ENCODE peak calls at places on chromosomes 16 and 17, in seven cellular contexts. One of them, this sample, is unnamed.

GRCh38 chr17:35879748-35880654 is at the start of gene CCL5:
- DNase-seq in OCI-LY7: peak
- DNase-seq in left colon: no peak
- DNase-seq in NCI-H1417: no peak
- DNase-seq in BE2C: no peak
- DNase-seq in NCI-H1105 treated with DMSO at 0.1 percent for 48 hours: no peak
- DNase-seq in HT1080: peak
- DNase-seq in this sample: no peak

GRCh38 chr17:50432125-50432762 is 6.2 kb downstream of the ACSF2 start:
- DNase-seq in OCI-LY7: no peak
- DNase-seq in left colon: no peak
- DNase-seq in NCI-H1417: no peak
- DNase-seq in BE2C: no peak
- DNase-seq in NCI-H1105 treated with DMSO at 0.1 percent for 48 hours: no peak
- DNase-seq in HT1080: no peak
- DNase-seq in this sample: no peak

GRCh38 chr17:8785547-8786412 is 13.4 kb downstream of the MFSD6L start:
- DNase-seq in OCI-LY7: peak
- DNase-seq in left colon: no peak
- DNase-seq in NCI-H1417: peak
- DNase-seq in BE2C: peak
- DNase-seq in NCI-H1105 treated with DMSO at 0.1 percent for 48 hours: peak
- DNase-seq in HT1080: peak
- DNase-seq in this sample: peak

GRCh38 chr16:82855471-82855870 is 228.7 kb downstream of the CDH13 start:
- DNase-seq in OCI-LY7: no peak
- DNase-seq in left colon: no peak
- DNase-seq in NCI-H1417: no peak
- DNase-seq in BE2C: no peak
- DNase-seq in NCI-H1105 treated with DMSO at 0.1 percent for 48 hours: no peak
- DNase-seq in HT1080: no peak
- DNase-seq in this sample: no peak

GRCh38 chr16:57606847-57607501 is 21.5 kb upstream of the ADGRG1 start:
- DNase-seq in OCI-LY7: no peak
- DNase-seq in left colon: no peak
- DNase-seq in NCI-H1417: no peak
- DNase-seq in BE2C: peak
- DNase-seq in NCI-H1105 treated with DMSO at 0.1 percent for 48 hours: no peak
- DNase-seq in HT1080: no peak
- DNase-seq in this sample: peak

GRCh38 chr17:78358538-78359215 is 1.2 kb downstream of the SOCS3 start:
- DNase-seq in OCI-LY7: no peak
- DNase-seq in left colon: no peak
- DNase-seq in NCI-H1417: peak
- DNase-seq in BE2C: no peak
- DNase-seq in NCI-H1105 treated with DMSO at 0.1 percent for 48 hours: no peak
- DNase-seq in HT1080: no peak
- DNase-seq in this sample: peak

GRCh38 chr16:20799599-20799998 is 6.7 kb downstream of the ERI2 start:
- DNase-seq in OCI-LY7: peak
- DNase-seq in left colon: no peak
- DNase-seq in NCI-H1417: peak
- DNase-seq in BE2C: no peak
- DNase-seq in NCI-H1105 treated with DMSO at 0.1 percent for 48 hours: no peak
- DNase-seq in HT1080: no peak
- DNase-seq in this sample: no peak

GRCh38 chr17:80862978-80863377 is 128.7 kb upstream of the CHMP6 start:
- DNase-seq in OCI-LY7: no peak
- DNase-seq in left colon: no peak
- DNase-seq in NCI-H1417: no peak
- DNase-seq in BE2C: no peak
- DNase-seq in NCI-H1105 treated with DMSO at 0.1 percent for 48 hours: no peak
- DNase-seq in HT1080: no peak
- DNase-seq in this sample: no peak

GRCh38 chr17:8029121-8029520 is 9.7 kb upstream of the ALOX15B start:
- DNase-seq in OCI-LY7: no peak
- DNase-seq in left colon: no peak
- DNase-seq in NCI-H1417: no peak
- DNase-seq in BE2C: no peak
- DNase-seq in NCI-H1105 treated with DMSO at 0.1 percent for 48 hours: no peak
- DNase-seq in HT1080: no peak
- DNase-seq in this sample: no peak

GRCh38 chr17:9021158-9021984 is at the start of gene NTN1:
- DNase-seq in OCI-LY7: peak
- DNase-seq in left colon: no peak
- DNase-seq in NCI-H1417: no peak
- DNase-seq in BE2C: peak
- DNase-seq in NCI-H1105 treated with DMSO at 0.1 percent for 48 hours: peak
- DNase-seq in HT1080: no peak
- DNase-seq in this sample: peak

GRCh38 chr17:44901323-44901965 is 2.2 kb upstream of the EFTUD2 start:
- DNase-seq in OCI-LY7: no peak
- DNase-seq in left colon: no peak
- DNase-seq in NCI-H1417: no peak
- DNase-seq in BE2C: no peak
- DNase-seq in NCI-H1105 treated with DMSO at 0.1 percent for 48 hours: no peak
- DNase-seq in HT1080: peak
- DNase-seq in this sample: no peak

GRCh38 chr17:80095038-80095843 is 6.1 kb upstream of the GAA start:
- DNase-seq in OCI-LY7: no peak
- DNase-seq in left colon: no peak
- DNase-seq in NCI-H1417: no peak
- DNase-seq in BE2C: no peak
- DNase-seq in NCI-H1105 treated with DMSO at 0.1 percent for 48 hours: no peak
- DNase-seq in HT1080: no peak
- DNase-seq in this sample: no peak

GRCh38 chr16:11596572-11597226 is 10.0 kb upstream of the LITAF start:
- DNase-seq in OCI-LY7: no peak
- DNase-seq in left colon: no peak
- DNase-seq in NCI-H1417: no peak
- DNase-seq in BE2C: no peak
- DNase-seq in NCI-H1105 treated with DMSO at 0.1 percent for 48 hours: no peak
- DNase-seq in HT1080: no peak
- DNase-seq in this sample: no peak

GRCh38 chr16:75058815-75059214 is 57.8 kb downstream of the LDHD start:
- DNase-seq in OCI-LY7: no peak
- DNase-seq in left colon: no peak
- DNase-seq in NCI-H1417: no peak
- DNase-seq in BE2C: no peak
- DNase-seq in NCI-H1105 treated with DMSO at 0.1 percent for 48 hours: no peak
- DNase-seq in HT1080: no peak
- DNase-seq in this sample: no peak

GRCh38 chr16:84090212-84090611 is 26.5 kb downstream of the MBTPS1 start:
- DNase-seq in OCI-LY7: no peak
- DNase-seq in left colon: no peak
- DNase-seq in NCI-H1417: no peak
- DNase-seq in BE2C: no peak
- DNase-seq in NCI-H1105 treated with DMSO at 0.1 percent for 48 hours: no peak
- DNase-seq in HT1080: no peak
- DNase-seq in this sample: no peak

GRCh38 chr17:57340160-57340981 is 84.0 kb downstream of the MSI2 start:
- DNase-seq in OCI-LY7: no peak
- DNase-seq in left colon: no peak
- DNase-seq in NCI-H1417: no peak
- DNase-seq in BE2C: no peak
- DNase-seq in NCI-H1105 treated with DMSO at 0.1 percent for 48 hours: no peak
- DNase-seq in HT1080: peak
- DNase-seq in this sample: no peak

GRCh38 chr17:1617620-1618174 is 10.9 kb downstream of the SLC43A2 start:
- DNase-seq in OCI-LY7: no peak
- DNase-seq in left colon: peak
- DNase-seq in NCI-H1417: no peak
- DNase-seq in BE2C: no peak
- DNase-seq in NCI-H1105 treated with DMSO at 0.1 percent for 48 hours: no peak
- DNase-seq in HT1080: peak
- DNase-seq in this sample: peak

GRCh38 chr17:48603959-48604769 is 622 bp downstream of the HOXB6 start:
- DNase-seq in OCI-LY7: no peak
- DNase-seq in left colon: no peak
- DNase-seq in NCI-H1417: no peak
- DNase-seq in BE2C: no peak
- DNase-seq in NCI-H1105 treated with DMSO at 0.1 percent for 48 hours: no peak
- DNase-seq in HT1080: peak
- DNase-seq in this sample: no peak